ENCODE peak calls at places on chromosome 11, in ten cellular contexts. One of them, this sample, is unnamed.

GRCh38 chr11:64865286-64866172 is 12.9 kb downstream of the EHD1 start:
- DNase-seq in Calu3: no peak
- DNase-seq in M059J: peak
- DNase-seq in HFF-Myc: no peak
- DNase-seq in stimulated activated CD4-positive, alpha-beta T cell treated with anti-CD3 and anti-CD28 coated beads, Interleukin-2, amount 100 ng/mL, for 24 hours: peak
- DNase-seq in right lobe of liver: no peak
- DNase-seq in caudate nucleus: no peak
- DNase-seq in psoas muscle: no peak
- DNase-seq in cardiac fibroblast: peak
- DNase-seq in fibroblast of mammary gland: peak
- DNase-seq in this sample: no peak

GRCh38 chr11:43516316-43516820 is 157.6 kb downstream of the TTC17 start:
- DNase-seq in stimulated activated CD4-positive, alpha-beta T cell treated with anti-CD3 and anti-CD28 coated beads, Interleukin-2, amount 100 ng/mL, for 24 hours: no peak
- DNase-seq in M059J: no peak
- DNase-seq in psoas muscle: no peak
- DNase-seq in right lobe of liver: no peak
- DNase-seq in HFF-Myc: no peak
- DNase-seq in Calu3: no peak
- DNase-seq in cardiac fibroblast: no peak
- DNase-seq in caudate nucleus: no peak
- DNase-seq in fibroblast of mammary gland: no peak
- DNase-seq in this sample: no peak

GRCh38 chr11:69264486-69264885 is 29.5 kb upstream of the MYEOV start:
- DNase-seq in Calu3: no peak
- DNase-seq in stimulated activated CD4-positive, alpha-beta T cell treated with anti-CD3 and anti-CD28 coated beads, Interleukin-2, amount 100 ng/mL, for 24 hours: no peak
- DNase-seq in psoas muscle: no peak
- DNase-seq in M059J: no peak
- DNase-seq in right lobe of liver: no peak
- DNase-seq in cardiac fibroblast: no peak
- DNase-seq in fibroblast of mammary gland: no peak
- DNase-seq in caudate nucleus: no peak
- DNase-seq in HFF-Myc: no peak
- DNase-seq in this sample: no peak

GRCh38 chr11:67292671-67293070 is 3.6 kb downstream of the ANKRD13D start:
- DNase-seq in HFF-Myc: no peak
- DNase-seq in cardiac fibroblast: no peak
- DNase-seq in M059J: no peak
- DNase-seq in caudate nucleus: no peak
- DNase-seq in fibroblast of mammary gland: no peak
- DNase-seq in right lobe of liver: no peak
- DNase-seq in psoas muscle: no peak
- DNase-seq in stimulated activated CD4-positive, alpha-beta T cell treated with anti-CD3 and anti-CD28 coated beads, Interleukin-2, amount 100 ng/mL, for 24 hours: no peak
- DNase-seq in Calu3: no peak
- DNase-seq in this sample: no peak

GRCh38 chr11:123474994-123475393 is 44.9 kb downstream of the GRAMD1B start:
- DNase-seq in fibroblast of mammary gland: no peak
- DNase-seq in caudate nucleus: no peak
- DNase-seq in Calu3: no peak
- DNase-seq in M059J: peak
- DNase-seq in cardiac fibroblast: peak
- DNase-seq in psoas muscle: no peak
- DNase-seq in HFF-Myc: no peak
- DNase-seq in stimulated activated CD4-positive, alpha-beta T cell treated with anti-CD3 and anti-CD28 coated beads, Interleukin-2, amount 100 ng/mL, for 24 hours: no peak
- DNase-seq in right lobe of liver: no peak
- DNase-seq in this sample: no peak

GRCh38 chr11:133134561-133135173 is 397.6 kb downstream of the OPCML start:
- DNase-seq in cardiac fibroblast: peak
- DNase-seq in psoas muscle: peak
- DNase-seq in caudate nucleus: no peak
- DNase-seq in HFF-Myc: no peak
- DNase-seq in Calu3: peak
- DNase-seq in right lobe of liver: peak
- DNase-seq in stimulated activated CD4-positive, alpha-beta T cell treated with anti-CD3 and anti-CD28 coated beads, Interleukin-2, amount 100 ng/mL, for 24 hours: peak
- DNase-seq in M059J: peak
- DNase-seq in fibroblast of mammary gland: peak
- DNase-seq in this sample: peak

GRCh38 chr11:15843309-15843857 is 513.0 kb downstream of the SOX6 start:
- DNase-seq in M059J: peak
- DNase-seq in HFF-Myc: no peak
- DNase-seq in psoas muscle: no peak
- DNase-seq in right lobe of liver: no peak
- DNase-seq in cardiac fibroblast: peak
- DNase-seq in stimulated activated CD4-positive, alpha-beta T cell treated with anti-CD3 and anti-CD28 coated beads, Interleukin-2, amount 100 ng/mL, for 24 hours: no peak
- DNase-seq in caudate nucleus: no peak
- DNase-seq in fibroblast of mammary gland: no peak
- DNase-seq in Calu3: peak
- DNase-seq in this sample: no peak

GRCh38 chr11:19546325-19546724 is 166.3 kb upstream of the NAV2 start:
- DNase-seq in Calu3: no peak
- DNase-seq in right lobe of liver: no peak
- DNase-seq in stimulated activated CD4-positive, alpha-beta T cell treated with anti-CD3 and anti-CD28 coated beads, Interleukin-2, amount 100 ng/mL, for 24 hours: no peak
- DNase-seq in caudate nucleus: no peak
- DNase-seq in M059J: peak
- DNase-seq in cardiac fibroblast: peak
- DNase-seq in psoas muscle: no peak
- DNase-seq in fibroblast of mammary gland: peak
- DNase-seq in HFF-Myc: no peak
- DNase-seq in this sample: no peak

GRCh38 chr11:71112990-71113389 is 139.4 kb downstream of the SHANK2 start:
- DNase-seq in HFF-Myc: no peak
- DNase-seq in M059J: no peak
- DNase-seq in cardiac fibroblast: no peak
- DNase-seq in stimulated activated CD4-positive, alpha-beta T cell treated with anti-CD3 and anti-CD28 coated beads, Interleukin-2, amount 100 ng/mL, for 24 hours: no peak
- DNase-seq in psoas muscle: no peak
- DNase-seq in fibroblast of mammary gland: no peak
- DNase-seq in Calu3: no peak
- DNase-seq in right lobe of liver: no peak
- DNase-seq in caudate nucleus: no peak
- DNase-seq in this sample: no peak

GRCh38 chr11:19727246-19727645 is 14.6 kb downstream of the NAV2 start:
- DNase-seq in HFF-Myc: peak
- DNase-seq in M059J: peak
- DNase-seq in stimulated activated CD4-positive, alpha-beta T cell treated with anti-CD3 and anti-CD28 coated beads, Interleukin-2, amount 100 ng/mL, for 24 hours: no peak
- DNase-seq in right lobe of liver: no peak
- DNase-seq in psoas muscle: peak
- DNase-seq in Calu3: no peak
- DNase-seq in caudate nucleus: no peak
- DNase-seq in fibroblast of mammary gland: peak
- DNase-seq in cardiac fibroblast: peak
- DNase-seq in this sample: no peak

GRCh38 chr11:59069082-59069481 is 17.0 kb upstream of the GLYATL1B start:
- DNase-seq in stimulated activated CD4-positive, alpha-beta T cell treated with anti-CD3 and anti-CD28 coated beads, Interleukin-2, amount 100 ng/mL, for 24 hours: no peak
- DNase-seq in fibroblast of mammary gland: no peak
- DNase-seq in M059J: no peak
- DNase-seq in psoas muscle: no peak
- DNase-seq in caudate nucleus: no peak
- DNase-seq in right lobe of liver: no peak
- DNase-seq in HFF-Myc: no peak
- DNase-seq in Calu3: no peak
- DNase-seq in cardiac fibroblast: no peak
- DNase-seq in this sample: no peak

GRCh38 chr11:5369793-5370192 is 13.8 kb upstream of the OR51M1 start:
- DNase-seq in right lobe of liver: no peak
- DNase-seq in HFF-Myc: no peak
- DNase-seq in fibroblast of mammary gland: peak
- DNase-seq in Calu3: no peak
- DNase-seq in psoas muscle: no peak
- DNase-seq in caudate nucleus: no peak
- DNase-seq in stimulated activated CD4-positive, alpha-beta T cell treated with anti-CD3 and anti-CD28 coated beads, Interleukin-2, amount 100 ng/mL, for 24 hours: no peak
- DNase-seq in cardiac fibroblast: peak
- DNase-seq in M059J: peak
- DNase-seq in this sample: no peak

GRCh38 chr11:116808262-116809175 is 14.6 kb downstream of the APOA4 start:
- DNase-seq in right lobe of liver: peak
- DNase-seq in stimulated activated CD4-positive, alpha-beta T cell treated with anti-CD3 and anti-CD28 coated beads, Interleukin-2, amount 100 ng/mL, for 24 hours: no peak
- DNase-seq in Calu3: no peak
- DNase-seq in M059J: peak
- DNase-seq in cardiac fibroblast: peak
- DNase-seq in caudate nucleus: no peak
- DNase-seq in HFF-Myc: no peak
- DNase-seq in fibroblast of mammary gland: peak
- DNase-seq in psoas muscle: no peak
- DNase-seq in this sample: no peak

GRCh38 chr11:15434529-15434928 is 319.8 kb downstream of the INSC start:
- DNase-seq in stimulated activated CD4-positive, alpha-beta T cell treated with anti-CD3 and anti-CD28 coated beads, Interleukin-2, amount 100 ng/mL, for 24 hours: no peak
- DNase-seq in fibroblast of mammary gland: no peak
- DNase-seq in HFF-Myc: no peak
- DNase-seq in M059J: no peak
- DNase-seq in right lobe of liver: no peak
- DNase-seq in cardiac fibroblast: no peak
- DNase-seq in caudate nucleus: no peak
- DNase-seq in psoas muscle: no peak
- DNase-seq in Calu3: no peak
- DNase-seq in this sample: no peak

GRCh38 chr11:69003301-69003865 is 9.7 kb downstream of the MRGPRF start:
- DNase-seq in caudate nucleus: no peak
- DNase-seq in Calu3: no peak
- DNase-seq in fibroblast of mammary gland: no peak
- DNase-seq in HFF-Myc: no peak
- DNase-seq in M059J: no peak
- DNase-seq in cardiac fibroblast: no peak
- DNase-seq in right lobe of liver: no peak
- DNase-seq in stimulated activated CD4-positive, alpha-beta T cell treated with anti-CD3 and anti-CD28 coated beads, Interleukin-2, amount 100 ng/mL, for 24 hours: no peak
- DNase-seq in psoas muscle: peak
- DNase-seq in this sample: no peak

GRCh38 chr11:77039491-77040400 is 5.5 kb downstream of the B3GNT6 start:
- DNase-seq in right lobe of liver: no peak
- DNase-seq in fibroblast of mammary gland: peak
- DNase-seq in HFF-Myc: no peak
- DNase-seq in cardiac fibroblast: peak
- DNase-seq in psoas muscle: no peak
- DNase-seq in stimulated activated CD4-positive, alpha-beta T cell treated with anti-CD3 and anti-CD28 coated beads, Interleukin-2, amount 100 ng/mL, for 24 hours: no peak
- DNase-seq in caudate nucleus: no peak
- DNase-seq in M059J: no peak
- DNase-seq in Calu3: peak
- DNase-seq in this sample: no peak

GRCh38 chr11:47494996-47495855 is 46.3 kb upstream of the RAPSN start:
- DNase-seq in caudate nucleus: no peak
- DNase-seq in cardiac fibroblast: peak
- DNase-seq in HFF-Myc: no peak
- DNase-seq in fibroblast of mammary gland: peak
- DNase-seq in right lobe of liver: no peak
- DNase-seq in psoas muscle: no peak
- DNase-seq in M059J: no peak
- DNase-seq in stimulated activated CD4-positive, alpha-beta T cell treated with anti-CD3 and anti-CD28 coated beads, Interleukin-2, amount 100 ng/mL, for 24 hours: no peak
- DNase-seq in Calu3: no peak
- DNase-seq in this sample: no peak

GRCh38 chr11:130420478-130421198 is 7.8 kb downstream of the ADAMTS8 start:
- DNase-seq in HFF-Myc: no peak
- DNase-seq in caudate nucleus: no peak
- DNase-seq in stimulated activated CD4-positive, alpha-beta T cell treated with anti-CD3 and anti-CD28 coated beads, Interleukin-2, amount 100 ng/mL, for 24 hours: no peak
- DNase-seq in fibroblast of mammary gland: peak
- DNase-seq in cardiac fibroblast: peak
- DNase-seq in psoas muscle: peak
- DNase-seq in M059J: no peak
- DNase-seq in right lobe of liver: no peak
- DNase-seq in Calu3: no peak
- DNase-seq in this sample: no peak

GRCh38 chr11:33507967-33508366 is 192.7 kb downstream of the C11orf91 start:
- DNase-seq in cardiac fibroblast: peak
- DNase-seq in stimulated activated CD4-positive, alpha-beta T cell treated with anti-CD3 and anti-CD28 coated beads, Interleukin-2, amount 100 ng/mL, for 24 hours: no peak
- DNase-seq in psoas muscle: no peak
- DNase-seq in M059J: peak
- DNase-seq in right lobe of liver: no peak
- DNase-seq in HFF-Myc: no peak
- DNase-seq in caudate nucleus: no peak
- DNase-seq in Calu3: peak
- DNase-seq in fibroblast of mammary gland: peak
- DNase-seq in this sample: no peak

GRCh38 chr11:62443390-62444201 is 24.8 kb downstream of the SCGB1A1 start:
- DNase-seq in HFF-Myc: no peak
- DNase-seq in fibroblast of mammary gland: no peak
- DNase-seq in right lobe of liver: no peak
- DNase-seq in caudate nucleus: no peak
- DNase-seq in cardiac fibroblast: peak
- DNase-seq in psoas muscle: peak
- DNase-seq in M059J: no peak
- DNase-seq in stimulated activated CD4-positive, alpha-beta T cell treated with anti-CD3 and anti-CD28 coated beads, Interleukin-2, amount 100 ng/mL, for 24 hours: no peak
- DNase-seq in Calu3: no peak
- DNase-seq in this sample: no peak

GRCh38 chr11:17208257-17208999 is 642 bp upstream of the PIK3C2A start:
- DNase-seq in right lobe of liver: no peak
- DNase-seq in fibroblast of mammary gland: peak
- DNase-seq in HFF-Myc: peak
- DNase-seq in psoas muscle: no peak
- DNase-seq in stimulated activated CD4-positive, alpha-beta T cell treated with anti-CD3 and anti-CD28 coated beads, Interleukin-2, amount 100 ng/mL, for 24 hours: no peak
- DNase-seq in caudate nucleus: no peak
- DNase-seq in M059J: peak
- DNase-seq in cardiac fibroblast: peak
- DNase-seq in Calu3: peak
- DNase-seq in this sample: peak

GRCh38 chr11:2812371-2812991 is 73.1 kb downstream of the CDKN1C start:
- DNase-seq in psoas muscle: peak
- DNase-seq in cardiac fibroblast: peak
- DNase-seq in caudate nucleus: no peak
- DNase-seq in stimulated activated CD4-positive, alpha-beta T cell treated with anti-CD3 and anti-CD28 coated beads, Interleukin-2, amount 100 ng/mL, for 24 hours: no peak
- DNase-seq in HFF-Myc: no peak
- DNase-seq in fibroblast of mammary gland: no peak
- DNase-seq in Calu3: no peak
- DNase-seq in M059J: no peak
- DNase-seq in right lobe of liver: peak
- DNase-seq in this sample: no peak

GRCh38 chr11:70233511-70233919 is 30.4 kb downstream of the FADD start:
- DNase-seq in Calu3: peak
- DNase-seq in M059J: peak
- DNase-seq in fibroblast of mammary gland: peak
- DNase-seq in caudate nucleus: no peak
- DNase-seq in stimulated activated CD4-positive, alpha-beta T cell treated with anti-CD3 and anti-CD28 coated beads, Interleukin-2, amount 100 ng/mL, for 24 hours: no peak
- DNase-seq in psoas muscle: no peak
- DNase-seq in right lobe of liver: no peak
- DNase-seq in HFF-Myc: no peak
- DNase-seq in cardiac fibroblast: peak
- DNase-seq in this sample: peak

GRCh38 chr11:114598461-114598860 is 2.9 kb upstream of the NXPE4 start:
- DNase-seq in psoas muscle: no peak
- DNase-seq in cardiac fibroblast: no peak
- DNase-seq in M059J: no peak
- DNase-seq in Calu3: no peak
- DNase-seq in stimulated activated CD4-positive, alpha-beta T cell treated with anti-CD3 and anti-CD28 coated beads, Interleukin-2, amount 100 ng/mL, for 24 hours: no peak
- DNase-seq in caudate nucleus: no peak
- DNase-seq in right lobe of liver: no peak
- DNase-seq in fibroblast of mammary gland: no peak
- DNase-seq in HFF-Myc: no peak
- DNase-seq in this sample: no peak

GRCh38 chr11:72627594-72628281 is 46.5 kb downstream of the PDE2A start:
- DNase-seq in psoas muscle: no peak
- DNase-seq in caudate nucleus: no peak
- DNase-seq in M059J: no peak
- DNase-seq in Calu3: no peak
- DNase-seq in right lobe of liver: no peak
- DNase-seq in cardiac fibroblast: no peak
- DNase-seq in stimulated activated CD4-positive, alpha-beta T cell treated with anti-CD3 and anti-CD28 coated beads, Interleukin-2, amount 100 ng/mL, for 24 hours: no peak
- DNase-seq in fibroblast of mammary gland: no peak
- DNase-seq in HFF-Myc: no peak
- DNase-seq in this sample: no peak

GRCh38 chr11:116731097-116731761 is 41.6 kb downstream of the BUD13 start:
- DNase-seq in caudate nucleus: no peak
- DNase-seq in M059J: peak
- DNase-seq in HFF-Myc: no peak
- DNase-seq in fibroblast of mammary gland: no peak
- DNase-seq in cardiac fibroblast: peak
- DNase-seq in right lobe of liver: no peak
- DNase-seq in stimulated activated CD4-positive, alpha-beta T cell treated with anti-CD3 and anti-CD28 coated beads, Interleukin-2, amount 100 ng/mL, for 24 hours: no peak
- DNase-seq in Calu3: no peak
- DNase-seq in psoas muscle: peak
- DNase-seq in this sample: no peak

GRCh38 chr11:77065878-77066228 is 918 bp upstream of the CAPN5 start:
- DNase-seq in stimulated activated CD4-positive, alpha-beta T cell treated with anti-CD3 and anti-CD28 coated beads, Interleukin-2, amount 100 ng/mL, for 24 hours: no peak
- DNase-seq in HFF-Myc: no peak
- DNase-seq in fibroblast of mammary gland: peak
- DNase-seq in right lobe of liver: peak
- DNase-seq in M059J: no peak
- DNase-seq in cardiac fibroblast: peak
- DNase-seq in psoas muscle: peak
- DNase-seq in caudate nucleus: no peak
- DNase-seq in Calu3: no peak
- DNase-seq in this sample: no peak

GRCh38 chr11:3155691-3156258 is 9.3 kb downstream of the OSBPL5 start:
- DNase-seq in fibroblast of mammary gland: peak
- DNase-seq in caudate nucleus: no peak
- DNase-seq in M059J: no peak
- DNase-seq in HFF-Myc: peak
- DNase-seq in right lobe of liver: peak
- DNase-seq in Calu3: no peak
- DNase-seq in cardiac fibroblast: peak
- DNase-seq in stimulated activated CD4-positive, alpha-beta T cell treated with anti-CD3 and anti-CD28 coated beads, Interleukin-2, amount 100 ng/mL, for 24 hours: no peak
- DNase-seq in psoas muscle: peak
- DNase-seq in this sample: no peak

This sample was measured in Caki2.